ENCODE peak calls at places on chromosomes 11 and 22, in ten cellular contexts. W is H7; J is T-helper 2 cell; Q is stimulated activated CD4-positive, alpha-beta T cell treated with anti-CD3 and anti-CD28 coated beads, Interleukin-2, amount 100 ng/mL, for 4 hours; M is nephron progenitor cell; D is colonic mucosa; Z is lung; B is effector CD4-positive, alpha-beta T cell; V is AG09309; U is endothelial cell of umbilical vein. O is an unnamed sample.

GRCh38 chr11:97615541-97615940 is 1225.7 kb downstream of the JRKL start:
- DNase-seq in W (no peak), J (no peak), Q (no peak), M (no peak), D (no peak), Z (no peak), B (no peak), V (no peak), U (peak; percentile 69), O (no peak)

GRCh38 chr22:46514592-46515207 is 22.7 kb downstream of the CELSR1 start:
- DNase-seq in W (peak; percentile 80), J (no peak), Q (no peak), M (no peak), D (no peak), Z (no peak), B (no peak), V (no peak), U (no peak), O (no peak)

GRCh38 chr11:60194511-60194910 is 11.6 kb upstream of the MS4A6A start:
- DNase-seq in W (no peak), J (no peak), Q (no peak), M (no peak), D (no peak), Z (no peak), B (no peak), V (no peak), U (peak; percentile 88), O (no peak)

GRCh38 chr11:61626580-61627380 is 45.9 kb upstream of the SYT7 start:
- DNase-seq in W (peak; percentile 90), J (no peak), Q (no peak), M (no peak), D (peak; percentile 84), Z (peak; percentile 71), B (no peak), V (no peak), U (no peak), O (no peak)

GRCh38 chr22:28837640-28838039 is 37.3 kb upstream of the XBP1 start:
- DNase-seq in W (no peak), J (no peak), Q (no peak), M (no peak), D (no peak), Z (no peak), B (no peak), V (no peak), U (no peak), O (no peak)

GRCh38 chr22:30488121-30488520 is 16.3 kb upstream of the SEC14L3 start:
- DNase-seq in W (peak; percentile 68), J (no peak), Q (no peak), M (no peak), D (no peak), Z (no peak), B (no peak), V (no peak), U (no peak), O (no peak)

GRCh38 chr11:20363500-20364411 is at the start of gene HTATIP2:
- DNase-seq in W (peak; percentile 79), J (peak; percentile 67), Q (peak; percentile 70), M (peak; percentile 58), D (peak; percentile 84), Z (peak; percentile 59), B (peak; percentile 59), V (no peak), U (peak; percentile 69), O (no peak)

GRCh38 chr11:111912535-111912934 is at the start of gene HSPB2:
- DNase-seq in W (peak; percentile 53), J (no peak), Q (no peak), M (peak; percentile 15), D (no peak), Z (no peak), B (no peak), V (no peak), U (no peak), O (no peak)

GRCh38 chr11:64971421-64972233 is at the start of gene MAJIN:
- DNase-seq in W (peak; percentile 66), J (peak; percentile 86), Q (peak; percentile 91), M (peak; percentile 28), D (peak; percentile 92), Z (peak; percentile 85), B (peak; percentile 82), V (no peak), U (peak; percentile 90), O (no peak)

GRCh38 chr11:70568504-70569172 is 170.3 kb downstream of the CTTN start:
- DNase-seq in W (peak; percentile 96), J (no peak), Q (no peak), M (peak; percentile 66), D (peak; percentile 71), Z (no peak), B (no peak), V (no peak), U (no peak), O (no peak)

GRCh38 chr22:46121523-46122287 is 28.6 kb upstream of the PPARA start:
- DNase-seq in W (no peak), J (no peak), Q (no peak), M (no peak), D (no peak), Z (no peak), B (no peak), V (no peak), U (no peak), O (no peak)

GRCh38 chr11:131614514-131615085 is 244.2 kb downstream of the NTM start:
- DNase-seq in W (no peak), J (no peak), Q (no peak), M (no peak), D (no peak), Z (no peak), B (no peak), V (no peak), U (no peak), O (no peak)

GRCh38 chr11:58650496-58650895 is 28.0 kb downstream of the CNTF start:
- DNase-seq in W (no peak), J (no peak), Q (no peak), M (no peak), D (no peak), Z (no peak), B (no peak), V (no peak), U (no peak), O (no peak)

GRCh38 chr11:93000511-93001476 is 31.3 kb downstream of the MTNR1B start:
- DNase-seq in W (no peak), J (no peak), Q (no peak), M (no peak), D (no peak), Z (no peak), B (no peak), V (peak; percentile 56), U (peak; percentile 86), O (no peak)

GRCh38 chr22:29151316-29151715 is 54.4 kb upstream of the EMID1 start:
- DNase-seq in W (no peak), J (no peak), Q (no peak), M (no peak), D (no peak), Z (no peak), B (no peak), V (no peak), U (no peak), O (no peak)

GRCh38 chr11:70523384-70524095 is 125.2 kb downstream of the CTTN start:
- DNase-seq in W (no peak), J (no peak), Q (no peak), M (no peak), D (no peak), Z (no peak), B (no peak), V (no peak), U (no peak), O (no peak)

GRCh38 chr11:69304258-69304657 is 10.3 kb downstream of the MYEOV start:
- DNase-seq in W (no peak), J (no peak), Q (no peak), M (no peak), D (no peak), Z (no peak), B (no peak), V (no peak), U (no peak), O (no peak)

GRCh38 chr11:14310696-14311095 is 48.3 kb downstream of the RRAS2 start:
- DNase-seq in W (no peak), J (no peak), Q (no peak), M (no peak), D (no peak), Z (no peak), B (no peak), V (peak; percentile 49), U (peak; percentile 65), O (no peak)

GRCh38 chr22:29994027-29994715 is 86.1 kb upstream of the HORMAD2 start:
- DNase-seq in W (no peak), J (no peak), Q (no peak), M (no peak), D (no peak), Z (no peak), B (no peak), V (no peak), U (peak; percentile 26), O (no peak)

GRCh38 chr11:65927904-65928397 is 8.7 kb downstream of the DRAP1 start:
- DNase-seq in W (peak; percentile 62), J (peak; percentile 61), Q (peak; percentile 76), M (no peak), D (peak; percentile 45), Z (peak; percentile 39), B (peak; percentile 64), V (no peak), U (no peak), O (peak; percentile 23)

GRCh38 chr11:92152245-92152644 is 72.4 kb upstream of the FAT3 start:
- DNase-seq in W (peak; percentile 43), J (no peak), Q (no peak), M (no peak), D (no peak), Z (no peak), B (no peak), V (no peak), U (no peak), O (peak; percentile 24)

GRCh38 chr11:64334764-64335741 is 5.0 kb upstream of the CCDC88B start:
- DNase-seq in W (peak; percentile 68), J (no peak), Q (no peak), M (peak; percentile 59), D (peak; percentile 80), Z (peak; percentile 81), B (no peak), V (peak; percentile 68), U (peak; percentile 39), O (peak; percentile 88)

GRCh38 chr11:108698844-108699642 is 34.2 kb downstream of the DDX10 start:
- DNase-seq in W (no peak), J (no peak), Q (no peak), M (no peak), D (no peak), Z (no peak), B (no peak), V (no peak), U (no peak), O (no peak)

GRCh38 chr11:40401132-40401853 is 1058.2 kb downstream of the LRRC4C start:
- DNase-seq in W (no peak), J (no peak), Q (no peak), M (no peak), D (no peak), Z (no peak), B (no peak), V (no peak), U (no peak), O (no peak)

GRCh38 chr11:65493367-65494176 is 5.3 kb upstream of the MALAT1 start:
- DNase-seq in W (no peak), J (no peak), Q (no peak), M (no peak), D (peak; percentile 90), Z (peak; percentile 83), B (no peak), V (peak; percentile 97), U (peak; percentile 87), O (no peak)

GRCh38 chr11:17988465-17988864 is 24.4 kb downstream of the SERGEF start:
- DNase-seq in W (no peak), J (no peak), Q (no peak), M (no peak), D (no peak), Z (no peak), B (no peak), V (no peak), U (no peak), O (no peak)